ENCODE peak calls at places on chromosomes 3 and 15, in seven cellular contexts. D is DMS 273 treated with DMSO at 0.1 percent for 48 hours, Y is pancreas, H is NCI-H774, U is AG04450, L is GM23338, Z is SW480. N is an unnamed sample.

GRCh38 chr3:160697628-160698382 is 20.8 kb downstream of the ARL14 start:
- DNase-seq in D (no peak), Y (no peak), H (no peak), U (no peak), L (no peak), Z (no peak), N (peak)

GRCh38 chr15:98433856-98434255 is 214.5 kb upstream of the IGF1R start:
- DNase-seq in D (no peak), Y (no peak), H (no peak), U (no peak), L (no peak), Z (no peak), N (peak)

GRCh38 chr3:187946031-187946691 is 200.9 kb upstream of the BCL6 start:
- DNase-seq in D (no peak), Y (no peak), H (peak), U (peak), L (no peak), Z (no peak), N (no peak)

GRCh38 chr3:63508305-63508704 is 144.2 kb upstream of the SNTN start:
- DNase-seq in D (no peak), Y (no peak), H (no peak), U (no peak), L (no peak), Z (peak), N (no peak)

GRCh38 chr15:57566840-57567239 is 24.9 kb upstream of the MYZAP start:
- DNase-seq in D (no peak), Y (peak), H (no peak), U (no peak), L (no peak), Z (no peak), N (peak)

GRCh38 chr3:84245779-84246178 is 713.0 kb upstream of the CADM2 start:
- DNase-seq in D (no peak), Y (no peak), H (no peak), U (no peak), L (no peak), Z (no peak), N (no peak)

GRCh38 chr15:71425388-71425787 is 310.1 kb downstream of the THSD4 start:
- DNase-seq in D (no peak), Y (no peak), H (no peak), U (no peak), L (no peak), Z (no peak), N (no peak)

GRCh38 chr3:13111874-13112520 is 38.8 kb upstream of the IQSEC1 start:
- DNase-seq in D (no peak), Y (peak), H (peak), U (no peak), L (no peak), Z (no peak), N (no peak)

GRCh38 chr15:69823223-69823907 is 274.4 kb downstream of the TLE3 start:
- DNase-seq in D (no peak), Y (no peak), H (no peak), U (no peak), L (no peak), Z (peak), N (peak)

GRCh38 chr3:45225465-45226205 is 452 bp downstream of the TMEM158 start:
- DNase-seq in D (no peak), Y (no peak), H (no peak), U (no peak), L (peak), Z (peak), N (peak)

N was measured in MG63.